ENCODE peak calls at places on chromosomes 1 and 21, in five cellular contexts. N, T, W, I and A are unnamed samples.

GRCh38 chr1:243580072-243580471 is 270.0 kb downstream of the AKT3 start:
- DNase-seq in W (no peak), I (no peak), N (no peak), T (no peak), A (no peak)

GRCh38 chr1:147822292-147822691 is 61.9 kb upstream of the GJA5 start:
- DNase-seq in I (no peak), N (no peak), T (no peak), W (no peak), A (no peak)

GRCh38 chr1:41918450-41919043 is at the start of gene HIVEP3:
- DNase-seq in I (no peak), W (peak; percentile 41), N (no peak), T (no peak), A (no peak)

GRCh38 chr1:234921266-234922062 is 207.2 kb downstream of the TOMM20 start:
- DNase-seq in T (peak; percentile 72), I (no peak), N (peak; percentile 52), W (peak; percentile 84), A (no peak)

GRCh38 chr1:28800324-28800723 is 11.6 kb upstream of the OPRD1 start:
- DNase-seq in W (no peak), N (no peak), T (no peak), I (no peak), A (no peak)

GRCh38 chr1:87781589-87781988 is 452.9 kb downstream of the LMO4 start:
- DNase-seq in I (no peak), W (no peak), T (no peak), N (no peak), A (no peak)

GRCh38 chr1:4460651-4461050 is 193.8 kb upstream of the AJAP1 start:
- DNase-seq in I (no peak), T (no peak), N (no peak), W (no peak), A (no peak)

GRCh38 chr1:25642710-25643109 is 26.1 kb downstream of the MAN1C1 start:
- DNase-seq in N (no peak), I (no peak), W (peak; percentile 29), T (no peak), A (peak; percentile 87)

GRCh38 chr1:179251675-179252074 is 22.2 kb upstream of the ABL2 start:
- DNase-seq in T (no peak), N (peak; percentile 8), I (no peak), W (no peak), A (no peak)

GRCh38 chr1:175133693-175134435 is 58.7 kb downstream of the KIAA0040 start:
- DNase-seq in I (no peak), W (no peak), T (no peak), N (no peak), A (no peak)

GRCh38 chr21:25911730-25912401 is 177.1 kb downstream of the GABPA start:
- DNase-seq in W (peak; percentile 85), T (peak; percentile 89), I (no peak), N (no peak), A (no peak)

GRCh38 chr1:84972377-84972987 is 24.4 kb downstream of the MCOLN2 start:
- DNase-seq in T (no peak), N (no peak), I (no peak), W (no peak), A (no peak)

GRCh38 chr1:23282967-23283366 is 61.1 kb downstream of the HNRNPR start:
- DNase-seq in N (no peak), W (no peak), I (no peak), T (no peak), A (no peak)

GRCh38 chr1:221456918-221457317 is 285.0 kb downstream of the DUSP10 start:
- DNase-seq in N (no peak), W (no peak), T (no peak), I (no peak), A (no peak)

GRCh38 chr1:155277896-155278688 is 829 bp downstream of the HCN3 start:
- DNase-seq in W (peak; percentile 72), T (no peak), I (peak; percentile 93), N (peak; percentile 26), A (peak; percentile 87)

GRCh38 chr1:89528382-89528780 is 3.8 kb downstream of the LRRC8B start:
- DNase-seq in N (no peak), W (no peak), I (no peak), T (no peak), A (no peak)

GRCh38 chr1:228351850-228352249 is 54.8 kb downstream of the TRIM11 start:
- DNase-seq in T (peak; percentile 42), N (no peak), I (no peak), W (no peak), A (peak; percentile 61)

GRCh38 chr21:39184050-39184980 is 1.1 kb upstream of the PSMG1 start:
- DNase-seq in T (no peak), N (no peak), I (no peak), W (no peak), A (no peak)
- H3K4me3 ChIP-seq in T (peak overlapping the region; percentile 83), N (peak overlapping the region; percentile 76), I (peak overlapping the region; percentile 94), W (peak overlapping the region; percentile 59), A (peak overlapping the region; percentile 93)

DNA sequence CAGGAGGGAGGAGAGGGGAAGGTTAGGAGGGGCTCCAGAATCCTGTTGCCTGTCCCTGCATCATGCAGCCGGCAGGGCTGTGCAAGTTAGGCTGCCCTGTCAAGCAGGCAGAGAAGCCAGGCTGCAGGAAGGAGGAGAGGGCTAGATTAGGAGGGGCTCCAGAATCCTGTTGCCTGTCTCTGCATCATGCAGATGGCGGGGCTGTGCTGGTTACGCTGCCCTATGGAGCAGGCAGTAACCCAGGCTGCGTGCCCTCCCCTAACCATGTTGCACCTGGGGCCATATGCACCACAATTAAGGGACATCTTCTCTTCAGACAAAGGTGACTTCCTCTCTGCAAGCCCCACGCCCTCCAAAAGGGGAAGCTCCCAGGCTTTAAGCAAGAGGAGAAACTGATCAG is 457.5 kb downstream of the SETD4 start:
- DNase-seq in N (no peak), T (no peak), I (no peak), W (no peak), A (no peak)
- TF ChIP-seq POLR2A in N (no peak), T (no peak), I (no peak), W (no peak), A (no peak)

DNA sequence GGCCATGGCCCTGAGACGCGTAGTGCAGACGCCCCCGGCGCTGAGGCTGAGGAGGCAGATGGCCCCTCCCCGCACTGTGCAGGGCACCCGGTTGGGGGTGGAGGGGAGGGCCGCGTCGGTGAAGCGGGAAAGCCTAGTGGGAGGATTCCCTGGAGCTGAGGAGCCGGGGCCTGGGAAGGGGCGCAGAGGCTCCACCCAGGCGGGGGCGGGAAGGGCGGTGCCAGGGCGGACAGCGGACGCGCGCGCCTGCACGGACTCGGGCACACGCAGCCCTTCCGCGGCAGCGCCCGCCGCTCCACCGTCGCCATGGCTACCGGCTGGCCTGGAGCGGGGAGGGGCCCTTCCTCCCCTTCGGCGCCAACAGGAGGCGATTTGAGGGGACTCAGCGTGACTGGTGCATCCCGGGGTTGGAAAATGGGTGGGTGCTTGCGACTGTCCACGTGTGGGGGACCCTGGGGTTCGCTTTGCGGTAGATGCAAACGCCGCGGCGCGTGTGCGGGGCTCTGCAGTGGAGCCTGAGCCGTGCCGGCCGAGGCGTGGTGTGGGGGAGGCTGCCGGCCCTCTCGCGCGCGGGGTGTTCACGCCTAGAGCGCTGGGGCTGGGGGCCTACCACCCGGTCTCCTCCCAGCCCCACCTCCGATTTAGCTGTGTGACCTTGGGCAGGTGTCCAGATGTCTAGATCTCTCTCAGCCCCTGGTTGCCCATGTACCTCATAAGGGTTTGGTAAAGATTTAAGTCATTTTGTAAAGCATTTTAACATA is 35.1 kb downstream of the PTPRF start:
- DNase-seq in I (no peak), W (peak; percentile 75), N (no peak), T (no peak), A (peak; percentile 85)
- H3K27ac ChIP-seq in I (no peak overlapping the region), W (no peak overlapping the region), N (no peak overlapping the region), T (no peak overlapping the region), A (no peak overlapping the region)

GRCh38 chr1:153568367-153569099 is 2.9 kb upstream of the S100A2 start:
- DNase-seq in W (peak; percentile 88), N (peak; percentile 83), T (peak; percentile 85), I (peak; percentile 81), A (peak; percentile 94)
- H3K4me3 ChIP-seq in W (no peak overlapping the region), N (no peak overlapping the region), T (no peak overlapping the region), I (peak overlapping the region; percentile 41), A (peak overlapping the region; percentile 6)

DNA sequence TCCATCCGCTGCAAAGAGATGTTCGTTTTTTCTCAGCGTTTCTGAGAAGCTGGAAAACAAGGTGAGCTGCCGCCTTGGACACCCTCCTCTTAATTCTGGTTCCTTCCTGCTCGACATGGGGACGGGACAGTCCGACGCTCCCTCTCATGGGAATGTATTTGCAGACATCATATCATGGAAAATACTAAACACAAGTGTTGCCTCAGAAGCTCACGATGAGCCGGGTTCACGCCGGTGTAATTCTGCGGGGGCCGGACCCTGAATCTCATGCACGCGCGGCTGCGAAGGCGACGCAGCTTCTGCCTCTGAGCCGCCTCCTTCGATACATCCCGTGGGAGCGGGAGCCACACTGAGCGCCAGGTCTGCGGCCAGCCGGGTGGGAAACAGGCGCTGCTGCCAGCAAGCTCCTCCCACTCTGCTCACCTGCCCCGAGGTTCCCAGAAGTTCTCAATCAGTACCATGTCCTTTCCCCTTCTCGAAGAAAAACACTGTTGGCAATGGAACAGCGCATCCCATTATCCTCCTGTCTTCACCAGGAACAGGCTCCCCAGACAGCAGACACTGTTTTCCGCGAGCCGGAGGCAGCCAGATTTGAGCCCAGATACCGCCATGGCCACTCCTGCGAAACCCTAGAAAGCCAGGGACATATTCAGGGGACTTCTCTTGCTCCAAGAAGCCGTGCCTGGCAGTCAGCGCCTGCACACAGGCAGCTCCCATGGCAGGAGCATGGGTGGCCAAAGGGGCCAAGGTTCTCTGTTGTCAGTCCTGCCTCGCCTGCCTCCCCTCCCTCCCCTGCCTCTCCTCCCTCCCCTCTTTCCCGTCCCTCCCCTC is 98.0 kb downstream of the WDR4 start:
- DNase-seq in T (peak; percentile 54), I (no peak), N (peak; percentile 74), W (peak; percentile 48), A (peak; percentile 80)
- TF ChIP-seq POLR2A in T (no peak), I (no peak), N (peak; percentile 42), W (no peak), A (no peak)

DNA sequence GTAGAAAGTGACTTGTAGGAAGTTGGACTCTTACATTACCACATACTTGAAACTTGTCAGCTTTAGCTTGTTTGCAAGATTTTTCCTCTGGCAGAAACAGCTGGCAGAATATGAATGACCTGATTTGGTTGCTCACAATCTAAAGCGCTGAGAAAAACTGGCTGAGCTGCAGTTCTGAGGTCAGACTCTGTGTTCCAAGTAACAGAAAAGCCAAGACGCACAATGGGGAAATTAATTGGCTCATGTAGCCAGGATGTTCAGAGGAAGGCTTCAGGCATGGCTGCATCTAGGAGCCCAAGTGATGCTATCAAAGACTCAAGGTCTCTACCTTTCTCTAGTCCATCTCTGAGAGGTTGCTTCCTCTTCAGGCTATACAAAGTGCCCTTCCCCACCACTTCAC is 27.0 kb downstream of the ALPL start:
- DNase-seq in T (no peak), I (no peak), N (no peak), W (peak; percentile 13), A (no peak)
- H3K27ac ChIP-seq in T (peak overlapping the region; percentile 90), I (no peak overlapping the region), N (no peak overlapping the region), W (no peak overlapping the region), A (peak overlapping the region; percentile 77)